ENCODE peak calls at places on chromosomes 3 and 15, in nine cellular contexts. One of them, this sample, is unnamed.

GRCh38 chr3:159458010-159458409 is 530.6 kb upstream of the IL12A start:
- DNase-seq in ELR: peak; percentile 99
- DNase-seq in epithelial cell of esophagus: peak; percentile 97
- DNase-seq in head of caudate nucleus: no peak
- DNase-seq in hippocampal formation: no peak
- DNase-seq in GM23248: peak; percentile 91
- DNase-seq in HT-29: peak; percentile 2
- DNase-seq in sigmoid colon: no peak
- DNase-seq in activated CD4-positive, alpha-beta T cell treated with anti-CD3 and anti-CD28 coated beads for 48 hours: no peak
- DNase-seq in this sample: no peak

GRCh38 chr3:35829499-35829898 is 190.2 kb downstream of the ARPP21 start:
- DNase-seq in activated CD4-positive, alpha-beta T cell treated with anti-CD3 and anti-CD28 coated beads for 48 hours: no peak
- DNase-seq in ELR: no peak
- DNase-seq in GM23248: no peak
- DNase-seq in HT-29: no peak
- DNase-seq in epithelial cell of esophagus: peak; percentile 16
- DNase-seq in head of caudate nucleus: no peak
- DNase-seq in hippocampal formation: no peak
- DNase-seq in sigmoid colon: no peak
- DNase-seq in this sample: no peak

GRCh38 chr3:186108106-186108940 is 566 bp downstream of the ETV5 start:
- DNase-seq in ELR: peak; percentile 86
- DNase-seq in head of caudate nucleus: peak; percentile 54
- DNase-seq in epithelial cell of esophagus: peak; percentile 59
- DNase-seq in hippocampal formation: no peak
- DNase-seq in sigmoid colon: peak; percentile 72
- DNase-seq in GM23248: peak; percentile 90
- DNase-seq in HT-29: peak; percentile 54
- DNase-seq in activated CD4-positive, alpha-beta T cell treated with anti-CD3 and anti-CD28 coated beads for 48 hours: peak; percentile 31
- DNase-seq in this sample: no peak

GRCh38 chr3:4466783-4467521 is at the start of gene SUMF1:
- DNase-seq in activated CD4-positive, alpha-beta T cell treated with anti-CD3 and anti-CD28 coated beads for 48 hours: peak; percentile 83
- DNase-seq in epithelial cell of esophagus: peak; percentile 75
- DNase-seq in head of caudate nucleus: peak; percentile 95
- DNase-seq in hippocampal formation: peak; percentile 54
- DNase-seq in sigmoid colon: peak; percentile 89
- DNase-seq in GM23248: peak; percentile 91
- DNase-seq in HT-29: peak; percentile 66
- DNase-seq in ELR: peak; percentile 81
- DNase-seq in this sample: peak; percentile 72

GRCh38 chr3:40800343-40800742 is 275.6 kb downstream of the ZNF621 start:
- DNase-seq in activated CD4-positive, alpha-beta T cell treated with anti-CD3 and anti-CD28 coated beads for 48 hours: no peak
- DNase-seq in hippocampal formation: no peak
- DNase-seq in GM23248: peak; percentile 77
- DNase-seq in HT-29: peak; percentile 41
- DNase-seq in epithelial cell of esophagus: peak; percentile 87
- DNase-seq in head of caudate nucleus: no peak
- DNase-seq in sigmoid colon: peak; percentile 66
- DNase-seq in ELR: peak; percentile 84
- DNase-seq in this sample: peak; percentile 30

GRCh38 chr3:13963137-13963886 is 83.4 kb upstream of the WNT7A start:
- DNase-seq in epithelial cell of esophagus: peak; percentile 1
- DNase-seq in sigmoid colon: no peak
- DNase-seq in ELR: no peak
- DNase-seq in hippocampal formation: no peak
- DNase-seq in head of caudate nucleus: no peak
- DNase-seq in GM23248: no peak
- DNase-seq in HT-29: no peak
- DNase-seq in activated CD4-positive, alpha-beta T cell treated with anti-CD3 and anti-CD28 coated beads for 48 hours: peak; percentile 21
- DNase-seq in this sample: no peak

GRCh38 chr15:33448961-33449611 is 138.3 kb downstream of the RYR3 start:
- DNase-seq in epithelial cell of esophagus: peak; percentile 83
- DNase-seq in GM23248: no peak
- DNase-seq in HT-29: no peak
- DNase-seq in head of caudate nucleus: no peak
- DNase-seq in ELR: no peak
- DNase-seq in activated CD4-positive, alpha-beta T cell treated with anti-CD3 and anti-CD28 coated beads for 48 hours: no peak
- DNase-seq in hippocampal formation: no peak
- DNase-seq in sigmoid colon: no peak
- DNase-seq in this sample: no peak

GRCh38 chr15:70501849-70502248 is 261.5 kb downstream of the UACA start:
- DNase-seq in hippocampal formation: no peak
- DNase-seq in head of caudate nucleus: no peak
- DNase-seq in sigmoid colon: no peak
- DNase-seq in HT-29: no peak
- DNase-seq in GM23248: no peak
- DNase-seq in activated CD4-positive, alpha-beta T cell treated with anti-CD3 and anti-CD28 coated beads for 48 hours: no peak
- DNase-seq in ELR: no peak
- DNase-seq in epithelial cell of esophagus: no peak
- DNase-seq in this sample: no peak

GRCh38 chr15:70775160-70775559 is 11.8 kb upstream of the UACA start:
- DNase-seq in sigmoid colon: no peak
- DNase-seq in GM23248: peak; percentile 93
- DNase-seq in activated CD4-positive, alpha-beta T cell treated with anti-CD3 and anti-CD28 coated beads for 48 hours: no peak
- DNase-seq in HT-29: no peak
- DNase-seq in epithelial cell of esophagus: peak; percentile 64
- DNase-seq in head of caudate nucleus: no peak
- DNase-seq in hippocampal formation: no peak
- DNase-seq in ELR: peak; percentile 95
- DNase-seq in this sample: no peak

GRCh38 chr3:157447026-157447694 is 10.5 kb downstream of the PTX3 start:
- DNase-seq in GM23248: peak; percentile 78
- DNase-seq in head of caudate nucleus: no peak
- DNase-seq in hippocampal formation: peak; percentile 24
- DNase-seq in epithelial cell of esophagus: peak; percentile 53
- DNase-seq in sigmoid colon: no peak
- DNase-seq in ELR: peak; percentile 70
- DNase-seq in HT-29: peak; percentile 6
- DNase-seq in activated CD4-positive, alpha-beta T cell treated with anti-CD3 and anti-CD28 coated beads for 48 hours: no peak
- DNase-seq in this sample: peak; percentile 71